ENCODE peak calls at places on chromosomes 11 and 22, in eight cellular contexts. V is globus pallidus; O is kidney; Y is SW 1271; Q is stomach; X is kidney glomerular epithelial cell; F is activated CD4-positive, CD25-positive, alpha-beta regulatory T cell; H is M059J. W is an unnamed sample.

GRCh38 chr11:103541186-103541795 is 432.1 kb downstream of the DYNC2H1 start:
- DNase-seq in V (no peak), O (no peak), Y (no peak), Q (no peak), X (no peak), F (no peak), H (peak), W (no peak)

GRCh38 chr11:72637926-72638325 is 36.3 kb downstream of the PDE2A start:
- DNase-seq in V (no peak), O (no peak), Y (no peak), Q (no peak), X (no peak), F (no peak), H (no peak), W (no peak)

GRCh38 chr11:131534031-131534430 is 163.6 kb downstream of the NTM start:
- DNase-seq in V (peak), O (no peak), Y (no peak), Q (no peak), X (no peak), F (no peak), H (no peak), W (no peak)

GRCh38 chr11:62573006-62573591 is 592 bp downstream of the EEF1G start:
- DNase-seq in V (no peak), O (peak), Y (no peak), Q (no peak), X (no peak), F (no peak), H (peak), W (no peak)

GRCh38 chr11:22734628-22735345 is 68.4 kb downstream of the GAS2 start:
- DNase-seq in V (no peak), O (no peak), Y (no peak), Q (no peak), X (no peak), F (no peak), H (no peak), W (no peak)

GRCh38 chr22:27842236-27842993 is 40.9 kb upstream of the MN1 start:
- DNase-seq in V (no peak), O (no peak), Y (no peak), Q (no peak), X (no peak), F (no peak), H (no peak), W (no peak)

GRCh38 chr11:134258577-134258976 is 5.2 kb downstream of the ACAD8 start:
- DNase-seq in V (no peak), O (no peak), Y (no peak), Q (no peak), X (no peak), F (no peak), H (no peak), W (no peak)

GRCh38 chr11:119324124-119324665 is 7.3 kb upstream of the MCAM start:
- DNase-seq in V (no peak), O (no peak), Y (no peak), Q (no peak), X (no peak), F (no peak), H (no peak), W (no peak)

GRCh38 chr11:86013718-86014117 is 55.2 kb downstream of the PICALM start:
- DNase-seq in V (no peak), O (no peak), Y (no peak), Q (no peak), X (no peak), F (no peak), H (no peak), W (no peak)

GRCh38 chr22:24329453-24329852 is 58.8 kb downstream of the SPECC1L start:
- DNase-seq in V (no peak), O (no peak), Y (no peak), Q (no peak), X (no peak), F (no peak), H (no peak), W (no peak)

GRCh38 chr22:27531782-27532530 is 269.6 kb downstream of the MN1 start:
- DNase-seq in V (no peak), O (no peak), Y (no peak), Q (no peak), X (peak), F (no peak), H (peak), W (no peak)

GRCh38 chr22:41917375-41917905 is 2.6 kb upstream of the SHISA8 start:
- DNase-seq in V (no peak), O (no peak), Y (no peak), Q (no peak), X (no peak), F (no peak), H (no peak), W (no peak)

GRCh38 chr11:18785416-18785815 is 6.2 kb downstream of the PTPN5 start:
- DNase-seq in V (no peak), O (no peak), Y (no peak), Q (no peak), X (no peak), F (no peak), H (no peak), W (no peak)

GRCh38 chr11:93054279-93054678 is 84.8 kb downstream of the MTNR1B start:
- DNase-seq in V (no peak), O (no peak), Y (no peak), Q (no peak), X (no peak), F (no peak), H (peak), W (no peak)

W was measured in left lung.